ENCODE peak calls at places on chromosomes 12 and 14, in nine cellular contexts. J, L, F, M, H, V, T, A and O are unnamed samples.

GRCh38 chr12:101783150-101783549 is 43.9 kb upstream of the SYCP3 start:
- DNase-seq in T (no peak), F (no peak), M (no peak), J (peak), L (no peak), H (no peak), V (no peak), A (no peak), O (no peak)

GRCh38 chr12:111056618-111057521 is 136.5 kb upstream of the MYL2 start:
- DNase-seq in T (peak), F (no peak), L (no peak), H (peak), M (no peak), V (no peak), J (no peak), A (no peak), O (peak)

GRCh38 chr12:2877959-2878732 is 1.1 kb downstream of the RHNO1 start:
- DNase-seq in M (no peak), H (no peak), J (no peak), V (peak), T (no peak), A (no peak), L (no peak), F (peak), O (no peak)

GRCh38 chr12:25187781-25188180 is 7.2 kb downstream of the DNAI7 start:
- DNase-seq in V (no peak), A (no peak), J (no peak), T (no peak), M (no peak), L (no peak), F (no peak), H (no peak), O (no peak)

GRCh38 chr12:113388351-113388750 is 15.3 kb downstream of the SDS start:
- DNase-seq in F (no peak), M (no peak), J (no peak), L (no peak), A (no peak), V (no peak), T (no peak), H (no peak), O (no peak)

GRCh38 chr12:125122668-125123067 is 57.4 kb downstream of the AACS start:
- DNase-seq in L (no peak), A (no peak), F (no peak), V (no peak), M (no peak), J (no peak), H (no peak), T (no peak), O (no peak)

GRCh38 chr12:106214576-106214975 is 33.2 kb downstream of the CKAP4 start:
- DNase-seq in A (no peak), L (no peak), F (no peak), T (no peak), J (no peak), H (no peak), M (no peak), V (no peak), O (no peak)

GRCh38 chr14:19878029-19878642 is 3.2 kb downstream of the OR4K2 start:
- DNase-seq in A (no peak), T (no peak), H (peak), L (no peak), F (no peak), J (no peak), M (no peak), V (no peak), O (no peak)

GRCh38 chr12:1529862-1530591 is 64.4 kb downstream of the FBXL14 start:
- DNase-seq in V (peak), J (peak), A (no peak), H (peak), L (no peak), T (no peak), F (peak), M (no peak), O (peak)

GRCh38 chr14:76260749-76261148 is 109.0 kb downstream of the GPATCH2L start:
- DNase-seq in J (no peak), L (no peak), F (no peak), H (no peak), T (no peak), M (no peak), A (no peak), V (no peak), O (no peak)

GRCh38 chr14:73887116-73887490 is 444 bp downstream of the ZNF410 start:
- DNase-seq in V (no peak), L (no peak), J (no peak), F (no peak), H (no peak), A (no peak), M (peak), T (no peak), O (no peak)

GRCh38 chr12:131454418-131455217 is 256.3 kb upstream of the SFSWAP start:
- DNase-seq in A (no peak), V (peak), J (no peak), F (peak), M (peak), H (peak), L (no peak), T (no peak), O (no peak)

GRCh38 chr14:55019968-55020554 is 6.8 kb downstream of the WDHD1 start:
- DNase-seq in F (no peak), J (no peak), L (no peak), H (no peak), T (no peak), A (no peak), M (no peak), V (no peak), O (no peak)

GRCh38 chr14:53792909-53793308 is 163.7 kb downstream of the BMP4 start:
- DNase-seq in V (no peak), L (no peak), H (no peak), T (no peak), M (no peak), J (no peak), A (no peak), F (no peak), O (no peak)

GRCh38 chr12:106080786-106081185 is 58.0 kb downstream of the NUAK1 start:
- DNase-seq in J (no peak), A (no peak), T (no peak), F (no peak), M (no peak), V (no peak), L (no peak), H (no peak), O (no peak)

GRCh38 chr14:68880581-68881105 is 87.8 kb upstream of the ZFP36L1 start:
- DNase-seq in F (no peak), V (no peak), H (no peak), L (no peak), J (no peak), A (no peak), T (no peak), M (no peak), O (no peak)

GRCh38 chr12:13293086-13293485 is 96.6 kb downstream of the EMP1 start:
- DNase-seq in A (no peak), F (no peak), V (no peak), L (no peak), J (no peak), M (no peak), H (no peak), T (no peak), O (no peak)

GRCh38 chr12:58285551-58285950 is 344.2 kb downstream of the ATP23 start:
- DNase-seq in J (no peak), A (no peak), M (no peak), F (no peak), T (no peak), L (no peak), V (no peak), H (no peak), O (no peak)

GRCh38 chr14:99812096-99812750 is 19.0 kb downstream of the EML1 start:
- DNase-seq in L (no peak), A (no peak), F (no peak), T (no peak), H (no peak), M (no peak), J (no peak), V (no peak), O (no peak)

GRCh38 chr14:54094765-54095164 is 138.1 kb upstream of the BMP4 start:
- DNase-seq in L (no peak), F (no peak), A (no peak), V (no peak), H (no peak), T (no peak), M (no peak), J (no peak), O (no peak)

GRCh38 chr14:59123526-59123925 is 64.9 kb upstream of the DAAM1 start:
- DNase-seq in M (no peak), F (no peak), A (no peak), T (no peak), J (no peak), V (peak), L (no peak), H (no peak), O (no peak)

GRCh38 chr12:99911967-99912366 is 72.8 kb downstream of the ANKS1B start:
- DNase-seq in J (no peak), T (peak), H (no peak), F (no peak), V (no peak), M (no peak), A (no peak), L (no peak), O (no peak)

GRCh38 chr14:90503582-90503981 is 106.8 kb downstream of the CALM1 start:
- DNase-seq in L (no peak), H (no peak), A (no peak), J (no peak), T (no peak), M (no peak), F (no peak), V (peak), O (no peak)

GRCh38 chr12:113333877-113334785 is 778 bp downstream of the SLC8B1 start:
- DNase-seq in F (peak), T (no peak), M (no peak), J (no peak), A (no peak), H (no peak), V (peak), L (no peak), O (no peak)

GRCh38 chr14:23209651-23210423 is 26.4 kb upstream of the SLC7A8 start:
- DNase-seq in V (no peak), T (no peak), F (no peak), H (no peak), M (no peak), A (no peak), J (no peak), L (no peak), O (no peak)

GRCh38 chr14:80996049-80996901 is 40.9 kb downstream of the TSHR start:
- DNase-seq in M (peak), A (no peak), H (peak), F (no peak), T (no peak), J (peak), L (no peak), V (no peak), O (peak)

GRCh38 chr12:64618953-64619590 is 8.8 kb downstream of the RASSF3 start:
- DNase-seq in M (no peak), A (no peak), V (no peak), L (no peak), F (no peak), T (peak), H (peak), J (no peak), O (peak)

GRCh38 chr12:13196302-13196921 is at the start of gene EMP1:
- DNase-seq in A (peak), M (peak), H (no peak), J (peak), L (peak), V (peak), T (peak), F (peak), O (peak)

GRCh38 chr12:82904219-82904795 is 217.6 kb downstream of the TMTC2 start:
- DNase-seq in F (no peak), J (no peak), A (no peak), H (no peak), M (no peak), T (no peak), L (no peak), V (no peak), O (no peak)

GRCh38 chr12:56632701-56633464 is 2.8 kb upstream of the BAZ2A start:
- DNase-seq in L (no peak), H (no peak), T (no peak), V (no peak), A (no peak), M (no peak), J (no peak), F (no peak), O (peak)

GRCh38 chr12:93875157-93875556 is 198.0 kb downstream of the CRADD start:
- DNase-seq in M (no peak), V (no peak), J (no peak), F (no peak), T (no peak), A (no peak), L (no peak), H (no peak), O (no peak)

GRCh38 chr12:46661161-46661845 is 164.5 kb downstream of the SLC38A4 start:
- DNase-seq in L (no peak), H (peak), A (no peak), J (peak), T (peak), V (peak), M (peak), F (no peak), O (peak)

GRCh38 chr14:92961567-92961855 is 38.6 kb downstream of the CHGA start:
- DNase-seq in H (no peak), A (no peak), L (no peak), F (no peak), M (no peak), V (no peak), J (no peak), T (no peak), O (no peak)

GRCh38 chr12:28107679-28108078 is 82.6 kb upstream of the CCDC91 start:
- DNase-seq in L (no peak), M (no peak), F (no peak), A (no peak), H (no peak), T (no peak), J (no peak), V (no peak), O (no peak)

GRCh38 chr12:25500651-25501050 is 52.4 kb downstream of the LMNTD1 start:
- DNase-seq in J (no peak), V (no peak), T (no peak), A (no peak), H (no peak), F (no peak), L (no peak), M (no peak), O (no peak)

GRCh38 chr12:106981781-106982180 is 5.2 kb downstream of the MTERF2 start:
- DNase-seq in H (no peak), T (no peak), F (no peak), M (no peak), V (no peak), L (no peak), A (no peak), J (no peak), O (no peak)

DNA sequence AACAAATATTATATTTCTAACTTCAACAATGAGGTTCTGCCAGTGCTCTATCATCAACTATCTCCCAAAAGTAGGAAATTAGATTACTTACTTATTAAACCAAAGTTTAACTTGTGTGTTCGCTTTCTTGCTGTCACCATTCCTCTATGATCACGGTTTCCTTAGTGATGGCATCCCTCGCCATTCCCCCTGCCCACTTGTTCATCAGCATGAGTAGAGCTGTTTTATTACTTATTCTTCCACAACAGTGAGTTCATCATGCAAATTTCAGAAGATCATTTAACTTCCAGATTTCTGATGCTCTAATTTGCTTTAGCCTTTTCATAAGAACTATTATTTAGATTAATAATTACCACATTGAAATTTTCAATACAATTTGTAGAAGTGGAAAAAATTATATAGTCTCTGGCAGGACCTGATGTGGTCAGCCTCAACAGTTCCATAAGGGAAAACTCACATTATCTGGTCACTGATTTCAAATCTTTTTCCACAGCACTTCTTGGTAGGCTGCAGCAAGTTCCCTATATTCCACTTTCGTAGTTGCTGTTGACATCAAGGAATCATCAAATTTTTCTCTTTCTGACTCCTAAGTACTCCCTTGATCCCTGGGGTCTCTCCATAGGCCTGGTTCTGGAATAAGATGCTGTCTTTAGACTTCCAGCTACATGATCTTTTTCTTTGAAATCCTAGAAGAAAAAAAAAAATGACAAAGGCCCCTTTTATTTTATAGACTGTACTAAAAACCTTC is 174.6 kb downstream of the RASSF9 start:
- DNase-seq in J (no peak), M (no peak), L (no peak), F (no peak), V (no peak), T (no peak), H (no peak), A (no peak), O (no peak)
- TF ChIP-seq CTCF in J (no peak), M (no peak), L (no peak), F (no peak), V (no peak), T (no peak), H (no peak), A (no peak), O (no peak)

GRCh38 chr12:116358850-116359761 is 81.6 kb upstream of the MED13L start:
- DNase-seq in M (peak), L (peak), A (peak), T (no peak), V (peak), J (peak), F (peak), H (peak), O (peak)
- H3K4me3 ChIP-seq in M (no peak), L (peak), A (no peak), T (no peak), V (no peak), J (no peak), F (no peak), H (peak), O (no peak)

GRCh38 chr12:118376089-118377004 is at the start of gene SUDS3:
- DNase-seq in T (peak), J (peak), A (peak), M (peak), L (peak), H (peak), V (peak), F (peak), O (peak)
- TF ChIP-seq POLR2A in T (peak), J (peak), A (no peak), M (peak), L (no peak), H (peak), V (no peak), F (peak), O (no peak)

GRCh38 chr12:109719123-109720022 is 5.7 kb downstream of the FAM222A start:
- DNase-seq in A (no peak), F (no peak), L (no peak), M (no peak), V (no peak), T (no peak), H (peak), J (no peak), O (no peak)
- TF ChIP-seq CTCF in A (no peak), F (no peak), L (no peak), M (peak), V (no peak), T (no peak), H (peak), J (no peak), O (no peak)